ENCODE peak calls at places on chromosomes 4 and X, in seven cellular contexts. I is OCI-LY7, D is HCT116, H is PC-9, K is GM23338, X is PC-3, T is GM23248. O is an unnamed sample.
A peak's percentile ranks its signal among the peaks of the same experiment; 100 is the strongest.

GRCh38 chr4:8150152-8151090 is 8.2 kb downstream of the ABLIM2 start:
- DNase-seq in H (no peak), I (no peak), K (no peak), D (no peak), T (peak; percentile 53), X (no peak), O (no peak)

GRCh38 chrX:110120025-110120424 is 117.1 kb downstream of the TMEM164 start:
- DNase-seq in I (no peak), K (no peak), X (no peak), H (no peak), D (no peak), T (no peak), O (no peak)

GRCh38 chrX:25941087-25941486 is 197.1 kb upstream of the MAGEB18 start:
- DNase-seq in X (peak; percentile 26), I (no peak), K (no peak), D (no peak), H (no peak), T (no peak), O (no peak)

GRCh38 chr4:149980941-149981340 is 97.3 kb upstream of the DCLK2 start:
- DNase-seq in H (peak; percentile 41), D (peak; percentile 33), I (peak; percentile 43), K (peak; percentile 59), X (peak; percentile 67), T (peak; percentile 62), O (peak; percentile 69)

GRCh38 chrX:150712619-150713018 is 19.4 kb downstream of the MTMR1 start:
- DNase-seq in T (no peak), I (peak; percentile 9), X (no peak), H (no peak), D (no peak), K (no peak), O (no peak)

GRCh38 chr4:81845761-81846160 is 374.1 kb upstream of the RASGEF1B start:
- DNase-seq in D (no peak), T (no peak), K (no peak), X (no peak), I (no peak), H (no peak), O (no peak)

GRCh38 chrX:39439910-39440733 is 638.9 kb downstream of the MID1IP1 start:
- DNase-seq in D (no peak), X (no peak), I (no peak), H (no peak), K (no peak), T (no peak), O (no peak)

GRCh38 chr4:30760560-30760959 is 40.4 kb downstream of the PCDH7 start:
- DNase-seq in I (no peak), T (no peak), K (no peak), H (no peak), D (no peak), X (no peak), O (no peak)

GRCh38 chrX:3176439-3176820 is 135.2 kb downstream of the ARSF start:
- DNase-seq in D (no peak), I (no peak), H (no peak), T (peak; percentile 68), X (no peak), K (no peak), O (peak; percentile 7)

GRCh38 chrX:9842541-9842940 is 56.3 kb downstream of the SHROOM2 start:
- DNase-seq in H (no peak), T (no peak), X (no peak), D (no peak), K (peak; percentile 47), I (no peak), O (peak; percentile 39)

DNA sequence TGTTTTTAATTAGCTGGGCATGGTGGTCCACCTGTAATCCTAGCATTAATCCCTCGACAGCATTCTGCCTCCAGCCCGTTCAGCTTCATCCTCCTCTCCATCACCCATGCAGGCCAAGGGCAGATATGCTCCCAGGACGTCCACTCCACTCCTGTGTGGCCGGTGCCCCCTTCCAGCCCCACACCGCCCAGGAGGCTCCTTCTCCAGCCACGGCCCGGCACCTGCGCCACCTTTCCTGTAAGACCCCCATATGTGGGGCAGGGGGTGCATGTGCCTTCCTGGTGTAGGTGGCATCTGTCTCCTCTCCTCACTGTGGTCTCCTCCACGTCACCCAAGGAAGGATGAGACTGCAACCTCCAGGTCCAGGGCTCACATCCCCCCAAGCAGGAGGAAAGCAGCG is 57.0 kb upstream of the MXD4 start:
- DNase-seq in X (no peak), T (no peak), K (no peak), D (no peak), H (no peak), I (no peak), O (no peak)
- H3K4me2 ChIP-seq in X (no peak overlapping the region), T (no peak overlapping the region), K (no peak overlapping the region), D (no peak overlapping the region), H (no peak overlapping the region), I (no peak overlapping the region), O (no peak overlapping the region)

GRCh38 chr4:63233679-63234078 is 1175.6 kb downstream of the TECRL start:
- DNase-seq in K (no peak), X (no peak), D (no peak), T (no peak), I (no peak), H (no peak), O (no peak)
- H3K9me2 ChIP-seq in K (no peaks in the 10 kb centered on the region), X (no peaks in the 10 kb centered on the region), D (no peaks in the 10 kb centered on the region), T (no peaks in the 10 kb centered on the region), I (no peaks in the 10 kb centered on the region), H (no peaks in the 10 kb centered on the region), O (no peaks in the 10 kb centered on the region)

GRCh38 chr4:185535818-185536729 is 767 bp upstream of the PDLIM3 start:
- DNase-seq in X (no peak), T (peak; percentile 45), D (no peak), I (no peak), H (no peak), K (peak; percentile 22), O (no peak)
- H3K4me2 ChIP-seq in X (peak overlapping the region; percentile 92), T (peak overlapping the region; percentile 93), D (peak overlapping the region; percentile 93), I (no peak overlapping the region), H (peak overlapping the region; percentile 84), K (peak overlapping the region; percentile 98), O (peak overlapping the region; percentile 98)

GRCh38 chr4:3521621-3522325 is 10.4 kb downstream of the LRPAP1 start:
- DNase-seq in H (no peak), I (no peak), D (no peak), X (no peak), K (no peak), T (no peak), O (no peak)
- H3K9me2 ChIP-seq in H (no peaks in the 10 kb centered on the region), I (no peaks in the 10 kb centered on the region), D (no peaks in the 10 kb centered on the region), X (no peaks in the 10 kb centered on the region), K (no peaks in the 10 kb centered on the region), T (no peaks in the 10 kb centered on the region), O (no peaks in the 10 kb centered on the region)

GRCh38 chr4:42906906-42907774 is 14.6 kb downstream of the GRXCR1 start:
- DNase-seq in D (no peak), X (peak; percentile 64), I (no peak), T (peak; percentile 6), K (no peak), H (no peak), O (no peak)
- H3K4me2 ChIP-seq in D (no peak overlapping the region), X (peak overlapping the region; percentile 75), I (no peak overlapping the region), T (no peak overlapping the region), K (no peak overlapping the region), H (peak overlapping the region; percentile 45), O (no peak overlapping the region)

DNA sequence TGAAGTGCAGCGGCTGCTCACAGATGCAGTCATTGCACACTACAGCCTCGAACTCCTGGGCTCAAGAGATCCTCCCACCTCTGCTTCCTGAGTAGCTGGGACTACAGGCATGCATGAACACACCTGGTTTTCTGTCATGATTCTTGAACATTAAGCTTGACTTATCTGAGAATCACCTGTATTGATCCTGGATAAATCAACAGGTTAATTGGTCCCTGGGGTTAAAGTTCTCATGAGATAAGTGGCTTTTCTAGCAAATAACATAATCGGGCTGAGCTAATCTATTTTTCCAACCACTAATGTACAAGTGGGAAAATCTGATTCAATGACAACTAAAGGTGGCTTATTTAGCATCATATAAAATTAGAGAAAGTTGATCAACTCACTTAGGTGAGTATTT is 56.0 kb upstream of the LRAT start:
- DNase-seq in I (no peak), K (no peak), X (no peak), H (no peak), T (no peak), D (no peak), O (no peak)
- H3K9me2 ChIP-seq in I (no peaks in the 10 kb centered on the region), K (no peaks in the 10 kb centered on the region), X (no peaks in the 10 kb centered on the region), H (no peaks in the 10 kb centered on the region), T (no peaks in the 10 kb centered on the region), D (no peaks in the 10 kb centered on the region), O (no peaks in the 10 kb centered on the region)